ENCODE peak calls at places on chromosomes 11 and 22, in seven cellular contexts. N is neural progenitor cell, K is cardiac fibroblast, Y is H1, R is kidney epithelial cell, H is endodermal cell, T is IMR-90. B is an unnamed sample.

GRCh38 chr11:15867886-15868285 is 488.5 kb downstream of the SOX6 start:
- DNase-seq in N (no peak), K (no peak), Y (no peak), R (no peak), H (no peak), T (no peak), B (no peak)

GRCh38 chr11:129258205-129258604 is 66.1 kb upstream of the ARHGAP32 start:
- DNase-seq in N (peak; percentile 15), K (no peak), Y (no peak), R (no peak), H (no peak), T (no peak), B (no peak)

GRCh38 chr11:133418218-133418617 is 114.1 kb downstream of the OPCML start:
- DNase-seq in N (no peak), K (no peak), Y (no peak), R (no peak), H (no peak), T (no peak), B (no peak)

GRCh38 chr11:30879322-30880020 is 293.3 kb upstream of the MPPED2 start:
- DNase-seq in N (no peak), K (peak; percentile 39), Y (no peak), R (no peak), H (no peak), T (no peak), B (no peak)

GRCh38 chr22:35337932-35338331 is 38.2 kb downstream of the TOM1 start:
- DNase-seq in N (no peak), K (no peak), Y (no peak), R (no peak), H (peak; percentile 70), T (no peak), B (no peak)

GRCh38 chr11:11993814-11994213 is 14.6 kb downstream of the DKK3 start:
- DNase-seq in N (peak; percentile 15), K (peak; percentile 78), Y (no peak), R (peak; percentile 61), H (no peak), T (peak; percentile 86), B (no peak)

GRCh38 chr11:64044730-64045386 is 9.1 kb downstream of the FLRT1 start:
- DNase-seq in N (no peak), K (no peak), Y (no peak), R (no peak), H (no peak), T (no peak), B (no peak)

GRCh38 chr22:37465721-37466120 is 20.5 kb downstream of the MFNG start:
- DNase-seq in N (no peak), K (no peak), Y (no peak), R (no peak), H (peak; percentile 40), T (no peak), B (no peak)

GRCh38 chr11:128590587-128590986 is 3.2 kb upstream of the ETS1 start:
- DNase-seq in N (no peak), K (no peak), Y (no peak), R (no peak), H (no peak), T (no peak), B (no peak)

GRCh38 chr11:102157219-102157618 is 47.0 kb downstream of the YAP1 start:
- DNase-seq in N (peak; percentile 25), K (peak; percentile 85), Y (no peak), R (no peak), H (no peak), T (peak; percentile 85), B (no peak)

GRCh38 chr11:11403763-11404725 is 51.0 kb upstream of the CSNK2A3 start:
- DNase-seq in N (peak; percentile 38), K (no peak), Y (no peak), R (no peak), H (no peak), T (peak; percentile 41), B (no peak)

GRCh38 chr11:121067453-121067852 is 33.6 kb upstream of the TECTA start:
- DNase-seq in N (no peak), K (no peak), Y (no peak), R (no peak), H (no peak), T (peak; percentile 70), B (no peak)

GRCh38 chr11:121059605-121060004 is 35.7 kb downstream of the TBCEL start:
- DNase-seq in N (no peak), K (no peak), Y (no peak), R (no peak), H (no peak), T (no peak), B (no peak)

GRCh38 chr11:121066623-121067022 is 34.4 kb upstream of the TECTA start:
- DNase-seq in N (no peak), K (no peak), Y (no peak), R (no peak), H (no peak), T (no peak), B (no peak)

GRCh38 chr11:121067026-121067425 is 34.0 kb upstream of the TECTA start:
- DNase-seq in N (no peak), K (no peak), Y (no peak), R (no peak), H (no peak), T (no peak), B (no peak)

DNA sequence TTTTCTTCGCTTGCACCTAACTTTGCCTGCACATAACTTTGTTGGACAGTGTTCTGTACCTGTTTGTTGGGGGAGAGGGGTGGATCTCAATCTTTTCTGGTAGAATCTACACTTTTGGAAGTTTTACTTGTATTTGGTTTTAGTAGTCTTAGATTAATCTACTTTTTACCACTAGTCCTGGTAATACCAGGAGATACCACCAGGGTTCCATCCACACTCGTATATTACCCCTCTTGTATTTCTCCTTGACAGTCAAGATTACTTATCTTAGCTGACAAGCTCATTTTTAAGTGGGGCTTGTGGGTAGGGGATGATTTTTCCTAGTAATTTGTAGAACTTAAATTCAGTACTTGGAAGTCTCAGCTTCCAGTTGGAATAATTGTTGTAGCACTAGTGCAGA is 37.3 kb upstream of the TECTA start:
- DNase-seq in N (peak; percentile 16), K (peak; percentile 18), Y (no peak), R (no peak), H (peak; percentile 42), T (no peak), B (no peak)
- TF ChIP-seq CTCF in N (peak; percentile 56), K (peak; percentile 47), Y (peak; percentile 40), R (peak; percentile 25), H (peak; percentile 75), T (peak; percentile 23), B (no peak)

DNA sequence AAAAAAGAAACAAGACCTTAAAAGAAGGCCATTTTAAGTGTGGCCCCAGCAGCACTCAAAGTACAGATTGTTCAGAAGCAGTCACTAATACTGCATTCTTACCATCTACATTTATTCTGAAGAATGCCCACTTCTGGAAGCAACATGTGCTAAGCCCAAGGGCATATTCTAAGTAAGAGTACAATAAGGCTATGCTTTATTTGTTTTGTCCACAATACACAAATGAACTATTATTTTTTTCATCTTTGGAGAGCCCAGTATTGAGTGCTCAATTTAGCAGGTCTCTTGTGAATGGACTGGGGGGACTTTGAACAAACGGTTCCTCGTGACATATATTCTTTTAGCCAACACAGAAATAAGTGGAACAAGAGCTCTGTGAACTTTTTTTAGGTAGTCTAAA is 191.4 kb upstream of the CHORDC1 start:
- DNase-seq in N (no peak), K (no peak), Y (no peak), R (no peak), H (no peak), T (no peak), B (no peak)
- TF ChIP-seq CTCF in N (no peak), K (no peak), Y (no peak), R (no peak), H (no peak), T (no peak), B (no peak)

GRCh38 chr11:28838741-28839140 is 730.6 kb downstream of the METTL15 start:
- DNase-seq in N (no peak), K (peak; percentile 77), Y (no peak), R (no peak), H (no peak), T (peak; percentile 84), B (no peak)

GRCh38 chr11:28835790-28836189 is 727.6 kb downstream of the METTL15 start:
- DNase-seq in N (no peak), K (peak; percentile 73), Y (no peak), R (peak; percentile 35), H (no peak), T (peak; percentile 57), B (no peak)

GRCh38 chr11:28835317-28835716 is 727.1 kb downstream of the METTL15 start:
- DNase-seq in N (no peak), K (no peak), Y (no peak), R (no peak), H (no peak), T (no peak), B (no peak)

GRCh38 chr11:28836285-28837081 is 728.3 kb downstream of the METTL15 start:
- DNase-seq in N (peak; percentile 66), K (peak; percentile 99), Y (no peak), R (peak; percentile 85), H (no peak), T (peak; percentile 99), B (no peak)

GRCh38 chr11:28837599-28837998 is 729.4 kb downstream of the METTL15 start:
- DNase-seq in N (no peak), K (no peak), Y (no peak), R (no peak), H (no peak), T (no peak), B (no peak)
- TF ChIP-seq CTCF in N (no peak), K (no peak), Y (no peak), R (no peak), H (no peak), T (no peak), B (no peak)

GRCh38 chr11:115334932-115335788 is 169.1 kb downstream of the CADM1 start:
- DNase-seq in N (peak; percentile 23), K (peak; percentile 58), Y (no peak), R (no peak), H (no peak), T (peak; percentile 52), B (no peak)
- TF ChIP-seq CTCF in N (peak; percentile 87), K (peak; percentile 64), Y (peak; percentile 33), R (peak; percentile 58), H (peak; percentile 90), T (peak; percentile 73), B (peak; percentile 75)

B was measured in D721Med.